ENCODE peak calls at places on chromosomes 16 and 17, in four cellular contexts. O is A172, W is amygdala, S is LoVo. B is an unnamed sample.

GRCh38 chr16:12985516-12985915 is 84.1 kb downstream of the SHISA9 start:
- DNase-seq in O (no peak), W (no peak), S (no peak), B (no peak)

GRCh38 chr16:70795513-70795912 is 5.4 kb downstream of the VAC14 start:
- DNase-seq in O (no peak), W (no peak), S (no peak), B (no peak)

GRCh38 chr17:1312261-1312870 is 32.9 kb downstream of the TRARG1 start:
- DNase-seq in O (no peak), W (no peak), S (no peak), B (no peak)

GRCh38 chr16:9393601-9394000 is 302.2 kb downstream of the HAPSTR1 start:
- DNase-seq in O (no peak), W (no peak), S (no peak), B (no peak)

GRCh38 chr16:3235856-3236669 is 1.1 kb upstream of the ZNF200 start:
- DNase-seq in O (no peak), W (no peak), S (peak; percentile 38), B (no peak)

GRCh38 chr17:81419333-81419885 is 24.2 kb downstream of the BAHCC1 start:
- DNase-seq in O (peak; percentile 95), W (no peak), S (peak; percentile 89), B (peak; percentile 94)

GRCh38 chr17:5362162-5362811 is 57.2 kb downstream of the NUP88 start:
- DNase-seq in O (no peak), W (no peak), S (no peak), B (no peak)

GRCh38 chr16:2675714-2676113 is 6.6 kb upstream of the KCTD5 start:
- DNase-seq in O (no peak), W (no peak), S (no peak), B (no peak)

GRCh38 chr16:89596957-89597644 is 16.3 kb upstream of the DPEP1 start:
- DNase-seq in O (no peak), W (no peak), S (no peak), B (no peak)

GRCh38 chr16:67613808-67614207 is 31.1 kb upstream of the CARMIL2 start:
- DNase-seq in O (no peak), W (no peak), S (no peak), B (no peak)

GRCh38 chr16:58187657-58188430 is 10.1 kb downstream of the CSNK2A2 start:
- DNase-seq in O (no peak), W (no peak), S (no peak), B (no peak)

GRCh38 chr17:72618018-72618509 is 474.4 kb downstream of the SLC39A11 start:
- DNase-seq in O (no peak), W (no peak), S (peak; percentile 92), B (no peak)

GRCh38 chr16:22942812-22943211 is 128.8 kb downstream of the HS3ST2 start:
- DNase-seq in O (peak; percentile 10), W (no peak), S (no peak), B (no peak)

GRCh38 chr17:38871247-38871991 is 1.6 kb downstream of the LASP1 start:
- DNase-seq in O (peak; percentile 91), W (no peak), S (peak; percentile 91), B (peak; percentile 67)